ENCODE peak calls at places on chromosome 5, in ten cellular contexts. U, W, Z, O, R, J, G, X, N and D are unnamed samples.

GRCh38 chr5:15383469-15383868 is 116.5 kb upstream of the FBXL7 start:
- DNase-seq in G (no peak), J (no peak), N (no peak), W (peak; percentile 6), Z (no peak), U (peak; percentile 42), O (no peak), R (no peak), X (no peak), D (no peak)

GRCh38 chr5:102755691-102756371 is 726 bp downstream of the PAM start:
- DNase-seq in U (peak; percentile 93), X (peak; percentile 26), Z (peak; percentile 64), N (peak; percentile 32), J (peak; percentile 75), O (peak; percentile 71), G (peak; percentile 41), R (peak; percentile 35), W (peak; percentile 24), D (peak; percentile 73)

GRCh38 chr5:101678494-101679193 is 617.4 kb downstream of the SLCO4C1 start:
- DNase-seq in X (no peak), N (no peak), J (peak; percentile 41), G (peak; percentile 16), O (peak; percentile 87), U (peak; percentile 55), Z (peak; percentile 30), R (no peak), W (peak; percentile 9), D (peak; percentile 44)

GRCh38 chr5:151222769-151223446 is 984 bp downstream of the CCDC69 start:
- DNase-seq in N (no peak), J (peak; percentile 74), Z (no peak), U (no peak), X (no peak), W (no peak), G (peak; percentile 33), R (no peak), O (no peak), D (no peak)

GRCh38 chr5:107968465-107968864 is 297.7 kb upstream of the EFNA5 start:
- DNase-seq in U (peak; percentile 62), O (no peak), J (no peak), R (no peak), X (no peak), W (no peak), N (no peak), Z (no peak), G (no peak), D (no peak)

GRCh38 chr5:39264528-39264927 is 45.2 kb upstream of the FYB1 start:
- DNase-seq in Z (no peak), O (no peak), X (no peak), U (no peak), R (no peak), J (peak; percentile 61), N (no peak), W (no peak), G (no peak), D (no peak)

GRCh38 chr5:17412760-17413671 is 85.0 kb upstream of the TAF11L2 start:
- DNase-seq in N (no peak), G (no peak), J (no peak), R (no peak), Z (no peak), W (no peak), X (no peak), O (no peak), U (no peak), D (no peak)

GRCh38 chr5:17156463-17156862 is 61.0 kb upstream of the BASP1 start:
- DNase-seq in X (no peak), U (peak; percentile 56), R (no peak), G (no peak), W (no peak), J (no peak), O (no peak), Z (no peak), N (no peak), D (no peak)